ENCODE peak calls at places on chromosomes 7 and 10, in four cellular contexts. One of them, this sample, is unnamed. For H3K4me1, the result is how much of the 10 kb centered on the place peaks cover.

GRCh38 chr7:99128076-99128950 is 15.6 kb downstream of the SMURF1 start:
- DNase-seq in endothelial cell of umbilical vein: no peak
- DNase-seq in kidney: no peak
- DNase-seq in right cardiac atrium: no peak
- DNase-seq in this sample: no peak

GRCh38 chr7:127832592-127832991 is 180.6 kb downstream of the SND1 start:
- DNase-seq in endothelial cell of umbilical vein: no peak
- DNase-seq in kidney: peak
- DNase-seq in right cardiac atrium: peak
- DNase-seq in this sample: no peak

GRCh38 chr7:1724118-1724910 is 54.2 kb downstream of the ELFN1 start:
- DNase-seq in endothelial cell of umbilical vein: no peak
- DNase-seq in kidney: no peak
- DNase-seq in right cardiac atrium: peak
- DNase-seq in this sample: no peak

GRCh38 chr10:48317321-48317990 is 11.0 kb downstream of the MAPK8 start:
- DNase-seq in endothelial cell of umbilical vein: peak
- DNase-seq in kidney: no peak
- DNase-seq in right cardiac atrium: no peak
- DNase-seq in this sample: no peak

GRCh38 chr10:116688241-116688711 is 54.1 kb downstream of the HSPA12A start:
- DNase-seq in endothelial cell of umbilical vein: no peak
- DNase-seq in kidney: no peak
- DNase-seq in right cardiac atrium: no peak
- DNase-seq in this sample: peak

GRCh38 chr7:94444808-94445207 is 50.1 kb downstream of the COL1A2 start:
- DNase-seq in endothelial cell of umbilical vein: no peak
- DNase-seq in kidney: no peak
- DNase-seq in right cardiac atrium: no peak
- DNase-seq in this sample: no peak

GRCh38 chr7:17185690-17186070 is 112.8 kb upstream of the AHR start:
- DNase-seq in endothelial cell of umbilical vein: peak
- DNase-seq in kidney: no peak
- DNase-seq in right cardiac atrium: no peak
- DNase-seq in this sample: no peak

GRCh38 chr7:100902638-100903037 is 7.0 kb upstream of the ACHE start:
- DNase-seq in endothelial cell of umbilical vein: no peak
- DNase-seq in kidney: peak
- DNase-seq in right cardiac atrium: no peak
- DNase-seq in this sample: peak

GRCh38 chr7:131164025-131164899 is 163.4 kb upstream of the MKLN1 start:
- DNase-seq in endothelial cell of umbilical vein: peak
- DNase-seq in kidney: no peak
- DNase-seq in right cardiac atrium: no peak
- DNase-seq in this sample: peak

GRCh38 chr10:62047240-62047897 is 145.9 kb downstream of the ARID5B start:
- DNase-seq in endothelial cell of umbilical vein: no peak
- DNase-seq in kidney: no peak
- DNase-seq in right cardiac atrium: no peak
- DNase-seq in this sample: peak

GRCh38 chr7:4805979-4806290 is 30.5 kb downstream of the AP5Z1 start:
- DNase-seq in endothelial cell of umbilical vein: no peak
- DNase-seq in kidney: no peak
- DNase-seq in right cardiac atrium: no peak
- DNase-seq in this sample: no peak

GRCh38 chr7:148623586-148624282 is 33.2 kb downstream of the C7orf33 start:
- DNase-seq in endothelial cell of umbilical vein: no peak
- DNase-seq in kidney: no peak
- DNase-seq in right cardiac atrium: no peak
- DNase-seq in this sample: peak

GRCh38 chr10:34524369-34525091 is 290.6 kb downstream of the PARD3 start:
- DNase-seq in endothelial cell of umbilical vein: no peak
- DNase-seq in kidney: no peak
- DNase-seq in right cardiac atrium: no peak
- DNase-seq in this sample: peak

GRCh38 chr7:124922200-124922599 is 7.4 kb downstream of the POT1 start:
- DNase-seq in endothelial cell of umbilical vein: peak
- DNase-seq in kidney: no peak
- DNase-seq in right cardiac atrium: no peak
- DNase-seq in this sample: no peak

GRCh38 chr10:61486738-61487396 is 33.7 kb upstream of the TMEM26 start:
- DNase-seq in endothelial cell of umbilical vein: peak
- DNase-seq in kidney: no peak
- DNase-seq in right cardiac atrium: no peak
- DNase-seq in this sample: no peak

GRCh38 chr7:137931823-137932222 is 70.1 kb downstream of the CREB3L2 start:
- DNase-seq in endothelial cell of umbilical vein: no peak
- DNase-seq in kidney: no peak
- DNase-seq in right cardiac atrium: no peak
- DNase-seq in this sample: no peak

GRCh38 chr7:38102486-38102885 is 75.6 kb upstream of the STARD3NL start:
- DNase-seq in endothelial cell of umbilical vein: peak
- DNase-seq in kidney: no peak
- DNase-seq in right cardiac atrium: no peak
- DNase-seq in this sample: no peak

GRCh38 chr10:5404188-5405041 is at the start of gene TUBAL3:
- DNase-seq in endothelial cell of umbilical vein: peak
- DNase-seq in kidney: no peak
- DNase-seq in right cardiac atrium: no peak
- DNase-seq in this sample: no peak

GRCh38 chr7:134852626-134853025 is 73.2 kb downstream of the CALD1 start:
- DNase-seq in endothelial cell of umbilical vein: no peak
- DNase-seq in kidney: no peak
- DNase-seq in right cardiac atrium: no peak
- DNase-seq in this sample: no peak

GRCh38 chr7:20219062-20219445 is 1.9 kb upstream of the MACC1 start:
- DNase-seq in endothelial cell of umbilical vein: no peak
- DNase-seq in kidney: no peak
- DNase-seq in right cardiac atrium: no peak
- DNase-seq in this sample: no peak

GRCh38 chr7:18890134-18890533 is 227.3 kb downstream of the TWIST1 start:
- DNase-seq in endothelial cell of umbilical vein: peak
- DNase-seq in kidney: no peak
- DNase-seq in right cardiac atrium: no peak
- DNase-seq in this sample: peak

GRCh38 chr7:16644987-16645592 is 464 bp downstream of the ANKMY2 start:
- DNase-seq in endothelial cell of umbilical vein: no peak
- DNase-seq in kidney: peak
- DNase-seq in right cardiac atrium: peak
- DNase-seq in this sample: peak

GRCh38 chr7:42107484-42107883 is 129.5 kb downstream of the GLI3 start:
- DNase-seq in endothelial cell of umbilical vein: no peak
- DNase-seq in kidney: no peak
- DNase-seq in right cardiac atrium: no peak
- DNase-seq in this sample: peak

DNA sequence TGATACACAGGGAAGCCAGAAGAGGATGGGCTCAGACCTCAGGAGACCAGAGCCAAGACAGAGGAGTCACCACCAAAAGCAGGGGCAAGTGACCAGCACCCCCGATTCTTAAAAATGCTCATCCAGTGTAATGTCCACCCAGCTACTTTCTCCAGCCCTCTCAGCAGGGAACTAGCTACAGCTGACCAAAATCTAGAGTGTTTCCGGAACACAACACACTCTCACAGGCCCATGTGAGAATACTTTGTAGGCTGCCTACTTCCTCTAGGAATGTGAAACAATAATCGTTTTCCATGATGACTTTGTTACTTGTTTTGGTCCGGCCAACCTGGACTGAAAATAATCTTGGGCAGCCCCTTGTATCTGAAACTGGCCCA is 14.5 kb downstream of the PSAP start:
- DNase-seq in endothelial cell of umbilical vein: peak
- DNase-seq in kidney: peak
- DNase-seq in right cardiac atrium: no peak
- DNase-seq in this sample: no peak
- H3K4me1 ChIP-seq in endothelial cell of umbilical vein: under half
- H3K4me1 ChIP-seq in kidney: half or more
- H3K4me1 ChIP-seq in right cardiac atrium: under half
- H3K4me1 ChIP-seq in this sample: half or more

GRCh38 chr10:14954934-14955333 is 1.0 kb upstream of the DCLRE1C start:
- DNase-seq in endothelial cell of umbilical vein: no peak
- DNase-seq in kidney: no peak
- DNase-seq in right cardiac atrium: no peak
- DNase-seq in this sample: no peak
- H3K4me3 ChIP-seq in endothelial cell of umbilical vein: no peak
- H3K4me3 ChIP-seq in kidney: no peak
- H3K4me3 ChIP-seq in right cardiac atrium: no peak
- H3K4me3 ChIP-seq in this sample: peak

DNA sequence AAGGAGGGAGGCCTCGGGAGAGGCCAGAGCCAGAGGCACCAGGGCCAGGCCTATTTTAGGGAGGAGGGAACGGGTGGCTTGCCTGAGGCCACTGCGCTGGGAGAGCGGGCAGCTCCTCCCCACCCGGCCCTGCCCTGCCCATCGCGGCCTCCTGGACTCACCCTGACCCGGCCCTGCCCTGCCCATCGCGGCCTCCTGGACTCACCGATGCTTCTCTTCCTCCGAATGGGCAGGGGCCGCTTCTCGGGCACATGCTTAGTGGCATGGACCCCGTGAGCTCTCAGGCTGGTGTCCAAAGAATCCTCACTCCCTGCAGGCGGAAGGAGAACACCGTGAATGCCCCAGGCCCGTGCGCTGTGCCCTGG is 7.5 kb downstream of the PDGFA start:
- DNase-seq in endothelial cell of umbilical vein: no peak
- DNase-seq in kidney: peak
- DNase-seq in right cardiac atrium: peak
- DNase-seq in this sample: no peak
- H3K4me1 ChIP-seq in endothelial cell of umbilical vein: under half
- H3K4me1 ChIP-seq in kidney: under half
- H3K4me1 ChIP-seq in right cardiac atrium: under half
- H3K4me1 ChIP-seq in this sample: under half

DNA sequence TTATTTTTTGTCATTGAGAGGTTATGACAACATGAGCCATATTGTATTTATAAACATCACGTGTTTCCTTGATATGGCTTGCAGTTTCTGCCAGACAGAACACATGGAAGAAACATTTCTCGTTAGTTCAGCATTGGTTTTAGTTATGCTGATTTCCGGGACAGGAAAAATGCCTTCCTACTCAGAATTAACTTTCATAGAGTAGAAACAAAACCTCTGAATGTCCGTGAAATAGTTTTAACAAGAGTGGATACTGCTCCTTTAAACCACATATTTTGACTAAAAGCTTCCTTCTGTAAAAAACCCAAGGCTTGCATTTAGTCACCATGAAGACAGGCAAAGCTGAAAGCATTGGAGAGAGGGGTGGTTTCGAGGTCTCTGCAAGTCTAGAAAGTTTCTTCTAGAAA is 240.4 kb downstream of the KIAA1217 start:
- DNase-seq in endothelial cell of umbilical vein: peak
- DNase-seq in kidney: no peak
- DNase-seq in right cardiac atrium: no peak
- DNase-seq in this sample: no peak
- H3K4me3 ChIP-seq in endothelial cell of umbilical vein: no peak
- H3K4me3 ChIP-seq in kidney: peak
- H3K4me3 ChIP-seq in right cardiac atrium: peak
- H3K4me3 ChIP-seq in this sample: peak

GRCh38 chr10:131174651-131175540 is 136.6 kb downstream of the TCERG1L start:
- DNase-seq in endothelial cell of umbilical vein: no peak
- DNase-seq in kidney: peak
- DNase-seq in right cardiac atrium: no peak
- DNase-seq in this sample: peak

GRCh38 chr10:131177431-131178327 is 133.8 kb downstream of the TCERG1L start:
- DNase-seq in endothelial cell of umbilical vein: no peak
- DNase-seq in kidney: peak
- DNase-seq in right cardiac atrium: no peak
- DNase-seq in this sample: no peak

GRCh38 chr10:131178521-131178920 is 133.0 kb downstream of the TCERG1L start:
- DNase-seq in endothelial cell of umbilical vein: no peak
- DNase-seq in kidney: no peak
- DNase-seq in right cardiac atrium: no peak
- DNase-seq in this sample: no peak

GRCh38 chr10:131175891-131176290 is 135.6 kb downstream of the TCERG1L start:
- DNase-seq in endothelial cell of umbilical vein: no peak
- DNase-seq in kidney: no peak
- DNase-seq in right cardiac atrium: no peak
- DNase-seq in this sample: no peak

GRCh38 chr10:131176907-131177306 is 134.6 kb downstream of the TCERG1L start:
- DNase-seq in endothelial cell of umbilical vein: no peak
- DNase-seq in kidney: no peak
- DNase-seq in right cardiac atrium: no peak
- DNase-seq in this sample: no peak
- H3K4me1 ChIP-seq in endothelial cell of umbilical vein: under half
- H3K4me1 ChIP-seq in kidney: under half
- H3K4me1 ChIP-seq in right cardiac atrium: under half
- H3K4me1 ChIP-seq in this sample: under half

DNA sequence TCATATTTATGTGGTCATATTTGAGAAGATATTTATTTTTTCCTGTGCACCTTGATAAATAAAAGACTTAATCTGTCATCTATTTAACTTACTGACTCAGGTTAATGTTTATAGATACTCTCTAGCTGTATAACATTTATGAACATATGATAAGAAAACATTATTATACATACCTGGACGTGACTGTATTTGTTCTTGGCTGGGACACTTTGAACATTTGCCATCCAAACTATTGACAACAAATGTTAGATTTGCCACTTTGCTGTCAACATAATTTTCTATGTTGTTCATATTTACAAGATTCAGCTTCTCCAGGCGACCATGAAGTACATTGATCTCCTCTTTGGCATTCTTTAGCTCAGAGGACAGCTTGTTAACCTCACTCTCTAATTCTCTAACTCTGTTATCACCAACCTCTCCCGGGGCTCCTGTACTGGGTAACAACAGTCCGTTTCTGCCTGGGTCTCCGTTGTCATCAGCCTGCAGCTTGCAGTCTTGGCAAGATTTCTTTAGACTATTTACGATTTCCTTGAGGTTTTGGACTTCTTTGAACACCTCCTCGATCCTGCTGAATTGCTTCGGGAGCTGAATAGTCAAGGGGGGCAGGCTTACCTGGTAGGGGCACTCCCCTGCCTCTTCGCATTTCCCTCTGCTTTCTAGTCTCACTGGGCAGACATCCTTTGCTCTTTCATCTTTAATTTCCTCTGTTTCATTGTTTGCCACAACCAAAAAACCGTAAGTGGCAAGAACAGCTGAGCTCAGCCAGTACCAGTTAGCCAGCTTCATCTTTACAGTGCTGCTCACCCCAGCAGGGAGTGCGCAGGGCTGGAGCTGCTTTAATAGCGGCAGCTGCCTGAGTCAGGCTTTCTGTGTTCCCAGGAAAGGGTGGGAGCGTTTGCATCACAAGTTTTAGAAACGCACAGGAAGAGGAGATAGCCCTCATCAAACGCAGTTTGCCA is at the start of gene FGL2:
- DNase-seq in endothelial cell of umbilical vein: no peak
- DNase-seq in kidney: peak
- DNase-seq in right cardiac atrium: peak
- DNase-seq in this sample: peak
- H3K4me3 ChIP-seq in endothelial cell of umbilical vein: no peak
- H3K4me3 ChIP-seq in kidney: peak
- H3K4me3 ChIP-seq in right cardiac atrium: peak
- H3K4me3 ChIP-seq in this sample: peak